ENCODE peak calls at places on chromosomes 2 and 18, in five cellular contexts. One of them, this sample, is unnamed. For H3K9me3, the result is how much of the 10 kb centered on the place peaks cover.

GRCh38 chr2:128276878-128277675 is 41.6 kb downstream of the HS6ST1 start:
- DNase-seq in Peyer's patch: peak
- DNase-seq in AG04450: no peak
- DNase-seq in cardiac muscle cell: no peak
- DNase-seq in IMR-90: no peak
- DNase-seq in this sample: no peak

GRCh38 chr2:172285010-172285621 is 142.3 kb upstream of the ITGA6 start:
- DNase-seq in AG04450: peak
- DNase-seq in IMR-90: peak
- DNase-seq in Peyer's patch: no peak
- DNase-seq in cardiac muscle cell: peak
- DNase-seq in this sample: no peak

GRCh38 chr2:208224802-208225201 is 30.1 kb downstream of the IDH1 start:
- DNase-seq in Peyer's patch: no peak
- DNase-seq in IMR-90: no peak
- DNase-seq in AG04450: no peak
- DNase-seq in cardiac muscle cell: no peak
- DNase-seq in this sample: no peak

GRCh38 chr18:79511671-79512301 is 116.1 kb downstream of the NFATC1 start:
- DNase-seq in cardiac muscle cell: no peak
- DNase-seq in IMR-90: no peak
- DNase-seq in Peyer's patch: peak
- DNase-seq in AG04450: no peak
- DNase-seq in this sample: peak

GRCh38 chr2:237869357-237870102 is 10.1 kb downstream of the RAMP1 start:
- DNase-seq in AG04450: no peak
- DNase-seq in cardiac muscle cell: no peak
- DNase-seq in IMR-90: no peak
- DNase-seq in Peyer's patch: peak
- DNase-seq in this sample: peak

GRCh38 chr2:177147093-177147694 is 65.4 kb upstream of the HNRNPA3 start:
- DNase-seq in IMR-90: peak
- DNase-seq in Peyer's patch: no peak
- DNase-seq in AG04450: no peak
- DNase-seq in cardiac muscle cell: peak
- DNase-seq in this sample: no peak

GRCh38 chr2:217222511-217222910 is 362.6 kb upstream of the TNP1 start:
- DNase-seq in Peyer's patch: no peak
- DNase-seq in IMR-90: peak
- DNase-seq in cardiac muscle cell: no peak
- DNase-seq in AG04450: no peak
- DNase-seq in this sample: no peak

GRCh38 chr2:151357359-151357758 is at the start of gene TNFAIP6:
- DNase-seq in Peyer's patch: no peak
- DNase-seq in cardiac muscle cell: peak
- DNase-seq in IMR-90: peak
- DNase-seq in AG04450: peak
- DNase-seq in this sample: no peak

GRCh38 chr2:830419-831224 is 120.0 kb upstream of the SNTG2 start:
- DNase-seq in Peyer's patch: no peak
- DNase-seq in IMR-90: no peak
- DNase-seq in cardiac muscle cell: no peak
- DNase-seq in AG04450: no peak
- DNase-seq in this sample: no peak

GRCh38 chr18:14189858-14190257 is 57.6 kb upstream of the ZNF519 start:
- DNase-seq in AG04450: no peak
- DNase-seq in cardiac muscle cell: peak
- DNase-seq in Peyer's patch: no peak
- DNase-seq in IMR-90: no peak
- DNase-seq in this sample: no peak

GRCh38 chr18:36376361-36376760 is 78.8 kb downstream of the FHOD3 start:
- DNase-seq in Peyer's patch: no peak
- DNase-seq in AG04450: no peak
- DNase-seq in IMR-90: peak
- DNase-seq in cardiac muscle cell: no peak
- DNase-seq in this sample: no peak

GRCh38 chr2:238745997-238746396 is 101.9 kb upstream of the TWIST2 start:
- DNase-seq in cardiac muscle cell: no peak
- DNase-seq in Peyer's patch: no peak
- DNase-seq in IMR-90: no peak
- DNase-seq in AG04450: no peak
- DNase-seq in this sample: no peak

DNA sequence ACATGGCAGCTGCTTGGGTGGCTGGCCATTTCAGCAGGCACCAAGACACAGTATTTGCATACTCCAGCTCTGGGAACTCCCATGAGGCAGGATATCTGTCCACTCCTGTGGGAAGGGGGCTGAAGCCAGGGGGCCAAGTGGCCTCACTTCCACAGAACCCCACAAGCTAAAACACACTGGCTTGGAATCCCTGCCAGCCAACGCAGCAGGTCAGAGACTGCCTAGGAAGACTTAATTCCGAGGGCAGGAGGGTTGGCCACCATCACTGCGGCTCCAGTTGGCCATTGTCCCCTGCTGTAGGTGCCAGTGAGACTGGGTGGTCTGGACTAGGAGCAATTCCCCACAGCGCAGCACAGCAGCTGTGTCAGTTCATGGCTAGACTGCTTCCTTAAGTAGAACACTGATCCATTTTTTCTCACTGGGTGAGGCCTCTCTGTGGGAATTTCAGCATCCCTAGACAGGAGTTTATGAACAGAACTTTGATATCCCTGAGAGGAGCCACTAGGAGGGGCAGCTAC is 52.0 kb downstream of the SPAG16 start:
- DNase-seq in Peyer's patch: no peak
- DNase-seq in cardiac muscle cell: no peak
- DNase-seq in IMR-90: no peak
- DNase-seq in AG04450: no peak
- DNase-seq in this sample: no peak
- H3K9me3 ChIP-seq in Peyer's patch: under half
- H3K9me3 ChIP-seq in cardiac muscle cell: under half
- H3K9me3 ChIP-seq in IMR-90: under half
- H3K9me3 ChIP-seq in AG04450: under half
- H3K9me3 ChIP-seq in this sample: under half

GRCh38 chr2:102871707-102872106 is 109.9 kb downstream of the TMEM182 start:
- DNase-seq in cardiac muscle cell: no peak
- DNase-seq in AG04450: no peak
- DNase-seq in Peyer's patch: no peak
- DNase-seq in IMR-90: no peak
- DNase-seq in this sample: no peak

DNA sequence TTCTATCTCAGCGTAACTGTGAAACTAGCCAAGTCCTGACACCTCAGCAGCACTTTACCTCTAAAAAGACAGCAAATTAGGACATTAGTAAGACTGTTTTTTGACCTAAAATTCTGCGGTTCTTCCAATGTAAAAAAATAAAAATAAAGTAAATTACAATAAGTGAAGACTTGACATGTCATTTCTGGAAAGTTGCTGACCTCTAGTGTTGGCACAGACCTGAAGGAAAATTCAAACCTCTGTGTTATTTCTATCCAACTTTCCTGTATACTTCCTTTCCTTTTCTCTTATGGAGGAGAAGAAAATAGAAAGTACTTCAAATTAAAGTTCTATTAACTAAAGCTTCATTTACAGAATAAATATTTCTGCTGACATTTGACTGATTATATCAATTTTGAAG is 110.6 kb downstream of the TMEM182 start:
- DNase-seq in IMR-90: no peak
- DNase-seq in AG04450: no peak
- DNase-seq in cardiac muscle cell: no peak
- DNase-seq in Peyer's patch: no peak
- DNase-seq in this sample: no peak
- TF ChIP-seq CTCF in IMR-90: no peak
- TF ChIP-seq CTCF in AG04450: no peak
- TF ChIP-seq CTCF in cardiac muscle cell: no peak
- TF ChIP-seq CTCF in Peyer's patch: no peak
- TF ChIP-seq CTCF in this sample: no peak

GRCh38 chr2:4338345-4338744 is 635.0 kb downstream of the DCDC2C start:
- DNase-seq in AG04450: no peak
- DNase-seq in Peyer's patch: no peak
- DNase-seq in IMR-90: no peak
- DNase-seq in cardiac muscle cell: no peak
- DNase-seq in this sample: no peak

GRCh38 chr2:4336855-4337254 is 633.5 kb downstream of the DCDC2C start:
- DNase-seq in Peyer's patch: no peak
- DNase-seq in AG04450: no peak
- DNase-seq in cardiac muscle cell: no peak
- DNase-seq in IMR-90: no peak
- DNase-seq in this sample: no peak

DNA sequence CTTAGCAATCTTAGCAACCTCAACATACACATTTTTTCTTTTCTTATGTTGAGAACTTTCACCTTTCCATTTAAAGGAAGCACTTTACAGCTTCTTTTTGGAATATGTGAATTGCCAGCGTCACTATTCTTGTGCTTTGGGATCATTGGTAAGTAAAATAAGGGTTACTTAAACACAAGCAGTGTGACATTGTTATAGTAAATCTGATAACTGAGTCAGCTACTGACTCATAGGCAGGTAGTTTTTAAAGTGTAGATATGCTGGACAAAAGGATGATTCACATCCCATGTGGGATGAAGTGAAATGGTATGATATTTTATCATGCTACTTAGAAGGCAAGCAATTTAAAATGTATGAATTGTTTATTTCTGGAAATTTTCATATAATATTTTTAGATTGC is 637.2 kb downstream of the DCDC2C start:
- DNase-seq in IMR-90: no peak
- DNase-seq in AG04450: no peak
- DNase-seq in cardiac muscle cell: no peak
- DNase-seq in Peyer's patch: no peak
- DNase-seq in this sample: no peak
- H3K9me3 ChIP-seq in IMR-90: under half
- H3K9me3 ChIP-seq in AG04450: under half
- H3K9me3 ChIP-seq in cardiac muscle cell: under half
- H3K9me3 ChIP-seq in Peyer's patch: under half
- H3K9me3 ChIP-seq in this sample: under half

GRCh38 chr2:59774821-59775463 is 778.5 kb downstream of the BCL11A start:
- DNase-seq in IMR-90: no peak
- DNase-seq in Peyer's patch: no peak
- DNase-seq in cardiac muscle cell: no peak
- DNase-seq in AG04450: no peak
- DNase-seq in this sample: no peak
- TF ChIP-seq CTCF in IMR-90: no peak
- TF ChIP-seq CTCF in Peyer's patch: no peak
- TF ChIP-seq CTCF in cardiac muscle cell: no peak
- TF ChIP-seq CTCF in AG04450: no peak
- TF ChIP-seq CTCF in this sample: no peak

GRCh38 chr2:16589465-16589864 is 76.2 kb downstream of the CYRIA start:
- DNase-seq in AG04450: no peak
- DNase-seq in cardiac muscle cell: no peak
- DNase-seq in Peyer's patch: no peak
- DNase-seq in IMR-90: no peak
- DNase-seq in this sample: no peak
- H3K9me3 ChIP-seq in AG04450: under half
- H3K9me3 ChIP-seq in cardiac muscle cell: under half
- H3K9me3 ChIP-seq in Peyer's patch: under half
- H3K9me3 ChIP-seq in IMR-90: under half
- H3K9me3 ChIP-seq in this sample: under half

DNA sequence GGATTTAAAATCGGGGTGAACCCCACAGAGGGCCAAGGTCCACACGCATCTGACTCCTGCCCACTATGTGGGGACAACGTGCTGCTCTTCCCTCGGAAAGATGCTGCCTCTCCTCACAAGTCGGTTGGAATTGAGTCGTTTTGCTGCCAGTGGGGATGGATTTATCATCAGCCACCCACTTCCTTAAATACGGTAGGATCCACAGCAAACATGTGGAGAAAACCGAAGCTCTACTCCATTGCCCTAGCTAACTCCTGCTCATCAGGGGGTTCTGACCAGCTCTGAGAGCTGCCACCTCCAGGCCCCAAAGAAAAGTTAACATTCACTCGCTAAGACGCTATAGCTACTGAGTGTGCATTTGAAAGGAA is 80.9 kb downstream of the CHRNA1 start:
- DNase-seq in Peyer's patch: no peak
- DNase-seq in IMR-90: peak
- DNase-seq in cardiac muscle cell: peak
- DNase-seq in AG04450: no peak
- DNase-seq in this sample: no peak
- TF ChIP-seq CTCF in Peyer's patch: no peak
- TF ChIP-seq CTCF in IMR-90: peak
- TF ChIP-seq CTCF in cardiac muscle cell: peak
- TF ChIP-seq CTCF in AG04450: peak
- TF ChIP-seq CTCF in this sample: no peak

GRCh38 chr2:76406134-76406855 is 695.6 kb upstream of the GCFC2 start:
- DNase-seq in AG04450: no peak
- DNase-seq in cardiac muscle cell: no peak
- DNase-seq in Peyer's patch: no peak
- DNase-seq in IMR-90: no peak
- DNase-seq in this sample: no peak
- H3K9me3 ChIP-seq in AG04450: under half
- H3K9me3 ChIP-seq in cardiac muscle cell: under half
- H3K9me3 ChIP-seq in Peyer's patch: under half
- H3K9me3 ChIP-seq in IMR-90: under half
- H3K9me3 ChIP-seq in this sample: under half

DNA sequence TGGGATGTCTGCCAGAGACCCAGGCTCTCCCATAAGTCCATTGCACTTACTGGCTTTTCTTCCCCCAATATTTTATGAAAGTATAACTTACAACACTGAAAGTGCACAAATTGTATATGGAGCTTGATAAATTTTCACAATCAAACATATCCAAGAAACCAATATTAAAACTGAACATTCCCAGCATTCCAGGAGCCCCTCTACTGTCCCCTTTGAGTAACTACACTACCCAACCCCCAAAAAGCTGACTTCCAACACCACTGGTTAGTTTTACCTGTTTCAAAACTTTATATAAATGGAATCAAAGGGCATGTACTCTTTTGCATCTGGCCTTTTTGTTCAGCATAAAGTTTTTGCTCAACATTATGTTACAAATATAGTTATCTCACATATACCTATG is 35.2 kb upstream of the PKDCC start:
- DNase-seq in cardiac muscle cell: no peak
- DNase-seq in Peyer's patch: no peak
- DNase-seq in IMR-90: no peak
- DNase-seq in AG04450: no peak
- DNase-seq in this sample: no peak
- TF ChIP-seq CTCF in cardiac muscle cell: peak
- TF ChIP-seq CTCF in Peyer's patch: no peak
- TF ChIP-seq CTCF in IMR-90: no peak
- TF ChIP-seq CTCF in AG04450: peak
- TF ChIP-seq CTCF in this sample: no peak

DNA sequence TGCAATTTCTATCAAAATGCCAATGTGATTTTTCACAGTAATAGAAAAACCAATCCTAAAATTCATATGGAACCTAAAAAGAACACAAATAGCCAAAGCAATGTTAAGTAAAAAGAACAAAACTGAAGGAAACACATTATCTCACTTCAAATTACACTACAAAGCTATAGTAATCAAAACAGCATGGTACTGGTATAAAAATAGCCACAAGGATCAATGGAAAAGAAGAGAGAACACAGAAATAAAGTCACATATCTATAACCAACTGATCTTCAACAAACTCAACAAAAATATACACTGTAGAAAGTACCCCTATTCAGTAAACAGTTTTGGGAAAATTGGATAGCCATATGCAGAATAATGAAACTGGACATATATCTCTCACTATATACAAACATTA is 252.2 kb upstream of the CYP26B1 start:
- DNase-seq in AG04450: no peak
- DNase-seq in Peyer's patch: no peak
- DNase-seq in cardiac muscle cell: no peak
- DNase-seq in IMR-90: no peak
- DNase-seq in this sample: no peak
- H3K9me3 ChIP-seq in AG04450: under half
- H3K9me3 ChIP-seq in Peyer's patch: under half
- H3K9me3 ChIP-seq in cardiac muscle cell: under half
- H3K9me3 ChIP-seq in IMR-90: under half
- H3K9me3 ChIP-seq in this sample: under half

This sample was measured in CD8-positive, alpha-beta T cell.